ENCODE peak calls at places on chromosomes 4 and X, in four cellular contexts. X is sigmoid colon, R is stomach, M is H1. F is an unnamed sample.

GRCh38 chr4:142485452-142485851 is 360.6 kb downstream of the INPP4B start:
- DNase-seq in X (no peak), R (no peak), M (no peak), F (no peak)

GRCh38 chr4:87406462-87406861 is 15.5 kb upstream of the HSD17B11 start:
- DNase-seq in M (no peak), X (no peak), R (no peak), F (no peak)

GRCh38 chr4:54626113-54626512 is 31.6 kb upstream of the KIT start:
- DNase-seq in X (no peak), M (no peak), R (peak), F (no peak)

GRCh38 chr4:8368061-8368481 is 72.5 kb downstream of the ACOX3 start:
- DNase-seq in X (no peak), M (no peak), R (no peak), F (no peak)

GRCh38 chr4:22587253-22587652 is 71.4 kb upstream of the ADGRA3 start:
- DNase-seq in X (no peak), M (no peak), R (no peak), F (no peak)

GRCh38 chr4:94897023-94897422 is 139.3 kb downstream of the BMPR1B start:
- DNase-seq in M (no peak), X (no peak), R (no peak), F (no peak)

GRCh38 chr4:152462715-152463114 is 73.2 kb downstream of the FBXW7 start:
- DNase-seq in R (no peak), M (no peak), X (no peak), F (no peak)

GRCh38 chr4:99077177-99077576 is 11.4 kb downstream of the ADH5 start:
- DNase-seq in X (no peak), M (no peak), R (no peak), F (no peak)

GRCh38 chrX:111259559-111259958 is 10.7 kb downstream of the CAPN6 start:
- DNase-seq in R (no peak), M (no peak), X (no peak), F (no peak)

GRCh38 chrX:47499291-47499690 is 16.3 kb upstream of the ZNF41 start:
- DNase-seq in R (no peak), X (no peak), M (no peak), F (no peak)

GRCh38 chrX:33204889-33205288 is 6.5 kb downstream of the DMD start:
- DNase-seq in M (no peak), R (no peak), X (no peak), F (no peak)

GRCh38 chrX:3518870-3519269 is 172.4 kb upstream of the MXRA5 start:
- DNase-seq in X (peak), M (peak), R (peak), F (no peak)

GRCh38 chrX:118420462-118420861 is 74.6 kb downstream of the WDR44 start:
- DNase-seq in R (no peak), M (no peak), X (no peak), F (no peak)

GRCh38 chr4:27079056-27079455 is 218.4 kb downstream of the STIM2 start:
- DNase-seq in X (no peak), R (no peak), M (no peak), F (no peak)

GRCh38 chr4:23654791-23655190 is 235.1 kb downstream of the PPARGC1A start:
- DNase-seq in X (no peak), M (no peak), R (no peak), F (no peak)

GRCh38 chr4:89215736-89216135 is 91.9 kb downstream of the GPRIN3 start:
- DNase-seq in R (no peak), M (no peak), X (no peak), F (no peak)

GRCh38 chrX:152817082-152817744 is 13.3 kb downstream of the CETN2 start:
- DNase-seq in M (no peak), R (no peak), X (no peak), F (no peak)

GRCh38 chrX:111083101-111083500 is 12.9 kb upstream of the PAK3 start:
- DNase-seq in R (no peak), M (no peak), X (no peak), F (no peak)

GRCh38 chrX:134551365-134552095 is 91.6 kb downstream of the HPRT1 start:
- DNase-seq in R (no peak), M (no peak), X (no peak), F (no peak)

GRCh38 chr4:26074672-26075071 is 160.7 kb downstream of the SMIM20 start:
- DNase-seq in M (no peak), X (no peak), R (no peak), F (peak)

GRCh38 chrX:110795645-110796510 is at the start of gene CHRDL1:
- DNase-seq in M (no peak), X (peak), R (no peak), F (peak)

GRCh38 chr4:53855886-53856260 is 208.5 kb downstream of the CHIC2 start:
- DNase-seq in R (no peak), M (no peak), X (peak), F (no peak)

GRCh38 chr4:138035781-138036258 is 206.3 kb downstream of the SLC7A11 start:
- DNase-seq in R (no peak), M (no peak), X (no peak), F (no peak)

GRCh38 chrX:128436397-128437103 is 384.3 kb upstream of the ACTRT1 start:
- DNase-seq in R (no peak), M (no peak), X (no peak), F (no peak)

GRCh38 chrX:9913041-9913440 is 54.1 kb upstream of the CLDN34 start:
- DNase-seq in R (no peak), X (no peak), M (no peak), F (no peak)

GRCh38 chr4:181569553-181569952 is 673.6 kb upstream of the TENM3 start:
- DNase-seq in X (no peak), M (no peak), R (no peak), F (no peak)

GRCh38 chr4:141501931-141502330 is 134.5 kb upstream of the IL15 start:
- DNase-seq in R (no peak), M (no peak), X (no peak), F (no peak)

GRCh38 chr4:72194046-72194445 is 162.2 kb downstream of the NPFFR2 start:
- DNase-seq in M (no peak), X (no peak), R (no peak), F (no peak)

GRCh38 chr4:145954924-145955339 is 16.3 kb upstream of the ZNF827 start:
- DNase-seq in R (no peak), M (no peak), X (no peak), F (no peak)

GRCh38 chr4:61210186-61210939 is 10.2 kb downstream of the ADGRL3 start:
- DNase-seq in R (no peak), M (no peak), X (no peak), F (no peak)

GRCh38 chrX:51894697-51895336 is 1.4 kb downstream of the MAGED1 start:
- DNase-seq in X (peak), M (no peak), R (no peak), F (peak)

GRCh38 chr4:180058731-180059215 is 2184.4 kb upstream of the TENM3 start:
- DNase-seq in M (no peak), R (no peak), X (no peak), F (peak)

GRCh38 chrX:103774070-103774642 is 2.5 kb upstream of the PLP1 start:
- DNase-seq in M (no peak), X (no peak), R (no peak), F (no peak)

GRCh38 chr4:12724520-12724919 is 759.6 kb downstream of the RAB28 start:
- DNase-seq in R (no peak), X (no peak), M (no peak), F (no peak)

GRCh38 chr4:158259955-158260575 is 49.8 kb downstream of the TMEM144 start:
- DNase-seq in R (no peak), M (no peak), X (no peak), F (no peak)

GRCh38 chrX:7514871-7515599 is 327.9 kb upstream of the VCX start:
- DNase-seq in M (no peak), R (no peak), X (no peak), F (no peak)

DNA sequence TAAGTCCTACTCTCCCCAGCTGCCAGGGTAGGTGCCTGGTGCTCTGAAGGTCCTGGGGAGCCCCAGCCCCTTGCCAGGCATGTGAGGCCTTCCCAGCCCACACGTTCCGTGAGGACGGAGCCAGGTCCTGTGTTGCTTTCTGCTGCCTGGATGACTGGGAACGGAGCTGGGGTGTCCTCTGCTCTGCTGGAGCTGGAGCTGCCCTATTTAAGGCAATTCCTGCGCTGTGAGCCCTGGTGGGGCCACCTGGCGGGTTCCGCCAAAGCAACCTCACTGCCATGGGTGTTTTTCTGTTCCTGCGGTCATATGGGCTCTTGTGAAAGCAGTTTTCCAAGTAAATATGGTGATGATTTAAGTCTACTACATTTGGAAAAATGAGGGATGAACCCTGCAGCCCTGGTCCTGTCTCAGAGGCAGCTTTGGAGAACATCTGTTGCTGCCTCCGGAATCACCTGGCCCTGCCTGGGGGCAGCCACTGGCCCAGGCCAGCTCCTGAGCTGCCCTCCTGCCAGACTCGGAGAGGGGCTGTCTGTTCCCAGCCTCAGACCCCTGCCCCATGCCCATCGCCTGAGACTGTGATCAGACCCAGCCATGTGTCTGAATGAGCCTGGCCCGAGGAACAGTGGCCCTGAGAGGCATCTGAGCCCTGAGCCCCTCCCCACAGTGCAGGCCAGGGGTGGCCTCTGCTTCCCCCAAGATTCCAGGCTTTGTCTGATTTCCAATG is 33.2 kb downstream of the FGFRL1 start:
- DNase-seq in R (no peak), X (peak), M (no peak), F (peak)
- H3K4me3 ChIP-seq in R (no peak), X (no peak), M (no peak), F (no peak)

DNA sequence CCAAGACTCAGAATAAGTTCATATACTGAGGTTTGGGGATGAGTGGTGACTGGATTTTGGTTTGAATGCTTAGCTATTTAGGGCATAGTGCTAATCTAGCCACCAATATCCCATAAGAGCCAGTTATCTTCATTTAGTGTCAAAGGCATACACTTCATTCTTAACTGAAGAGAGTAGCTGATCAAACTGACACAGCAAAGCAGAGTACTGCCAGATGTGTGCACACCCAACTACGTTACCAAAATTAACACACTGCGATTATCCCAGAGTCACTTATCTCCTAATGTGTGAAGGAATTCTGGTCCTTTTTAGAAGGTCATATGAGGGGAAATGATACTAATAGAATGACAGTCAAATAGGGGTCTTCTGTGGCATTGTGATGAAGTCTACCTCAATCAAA is 10.3 kb downstream of the ANK2 start:
- DNase-seq in R (no peak), M (no peak), X (no peak), F (no peak)
- TF ChIP-seq POLR2AphosphoS5 in R (no peak), M (no peak), X (no peak), F (no peak)

DNA sequence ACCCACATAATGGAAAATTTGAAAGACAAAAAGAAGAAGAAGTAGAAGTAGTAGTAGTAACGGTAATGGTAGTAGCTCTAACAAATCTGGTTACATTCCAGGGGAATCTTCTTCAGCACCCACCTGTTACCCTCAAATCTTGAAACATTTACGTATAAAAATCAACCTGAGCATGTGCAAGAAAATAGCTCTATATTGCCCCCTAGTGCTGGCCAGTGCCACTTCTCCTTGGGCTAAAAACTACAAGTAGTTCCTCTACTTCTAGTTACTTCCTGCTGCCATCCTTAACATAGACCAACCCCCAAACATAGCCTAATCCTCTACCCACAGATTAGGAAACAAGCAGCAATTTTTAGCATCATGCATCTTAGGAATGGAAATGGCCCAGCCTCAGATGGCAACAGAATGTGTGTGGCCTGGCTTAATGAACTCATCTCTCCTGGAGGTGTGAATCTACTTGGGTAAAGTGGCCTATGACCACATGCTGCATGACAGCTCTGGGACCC is 3.1 kb downstream of the PDGFC start:
- DNase-seq in M (no peak), X (peak), R (peak), F (no peak)
- H3K4me3 ChIP-seq in M (no peak), X (peak), R (peak), F (no peak)

GRCh38 chr4:184234155-184234554 is 16.5 kb upstream of the ENPP6 start:
- DNase-seq in M (no peak), R (no peak), X (no peak), F (no peak)

GRCh38 chr4:184232975-184233374 is 15.3 kb upstream of the ENPP6 start:
- DNase-seq in R (no peak), X (no peak), M (no peak), F (no peak)

GRCh38 chr4:184231573-184231972 is 13.9 kb upstream of the ENPP6 start:
- DNase-seq in M (no peak), X (no peak), R (no peak), F (no peak)

GRCh38 chr4:184235526-184235925 is 17.9 kb upstream of the ENPP6 start:
- DNase-seq in M (no peak), R (no peak), X (no peak), F (no peak)

GRCh38 chr4:184232212-184232611 is 14.5 kb upstream of the ENPP6 start:
- DNase-seq in M (no peak), X (no peak), R (no peak), F (no peak)
- TF ChIP-seq POLR2AphosphoS5 in M (no peak), X (no peak), R (no peak), F (no peak)

GRCh38 chrX:40158036-40158706 is 60.4 kb upstream of the BCOR start:
- DNase-seq in M (no peak), X (no peak), R (no peak), F (no peak)
- H3K4me3 ChIP-seq in M (peak), X (peak), R (peak), F (peak)

DNA sequence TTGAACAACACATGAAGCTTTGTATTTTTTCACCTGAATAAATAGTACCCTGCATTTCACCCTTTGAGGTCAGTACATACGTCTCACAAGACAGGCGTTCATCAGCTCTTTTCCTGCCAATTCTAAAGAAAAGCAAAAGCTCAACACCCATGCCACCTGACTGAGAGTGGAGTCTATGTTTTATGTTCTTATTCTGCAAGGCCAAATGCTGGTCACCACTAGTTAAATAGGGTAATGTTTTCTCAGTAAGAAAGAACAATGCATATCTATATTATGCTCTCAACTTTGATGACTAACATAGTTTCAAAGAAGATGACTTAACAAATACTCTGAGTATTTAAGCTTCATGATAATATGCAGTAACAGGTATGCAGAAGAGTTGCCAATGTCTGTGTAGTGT is 336.3 kb upstream of the BMP3 start:
- DNase-seq in R (no peak), M (no peak), X (no peak), F (no peak)
- TF ChIP-seq POLR2AphosphoS5 in R (no peak), M (no peak), X (no peak), F (no peak)

DNA sequence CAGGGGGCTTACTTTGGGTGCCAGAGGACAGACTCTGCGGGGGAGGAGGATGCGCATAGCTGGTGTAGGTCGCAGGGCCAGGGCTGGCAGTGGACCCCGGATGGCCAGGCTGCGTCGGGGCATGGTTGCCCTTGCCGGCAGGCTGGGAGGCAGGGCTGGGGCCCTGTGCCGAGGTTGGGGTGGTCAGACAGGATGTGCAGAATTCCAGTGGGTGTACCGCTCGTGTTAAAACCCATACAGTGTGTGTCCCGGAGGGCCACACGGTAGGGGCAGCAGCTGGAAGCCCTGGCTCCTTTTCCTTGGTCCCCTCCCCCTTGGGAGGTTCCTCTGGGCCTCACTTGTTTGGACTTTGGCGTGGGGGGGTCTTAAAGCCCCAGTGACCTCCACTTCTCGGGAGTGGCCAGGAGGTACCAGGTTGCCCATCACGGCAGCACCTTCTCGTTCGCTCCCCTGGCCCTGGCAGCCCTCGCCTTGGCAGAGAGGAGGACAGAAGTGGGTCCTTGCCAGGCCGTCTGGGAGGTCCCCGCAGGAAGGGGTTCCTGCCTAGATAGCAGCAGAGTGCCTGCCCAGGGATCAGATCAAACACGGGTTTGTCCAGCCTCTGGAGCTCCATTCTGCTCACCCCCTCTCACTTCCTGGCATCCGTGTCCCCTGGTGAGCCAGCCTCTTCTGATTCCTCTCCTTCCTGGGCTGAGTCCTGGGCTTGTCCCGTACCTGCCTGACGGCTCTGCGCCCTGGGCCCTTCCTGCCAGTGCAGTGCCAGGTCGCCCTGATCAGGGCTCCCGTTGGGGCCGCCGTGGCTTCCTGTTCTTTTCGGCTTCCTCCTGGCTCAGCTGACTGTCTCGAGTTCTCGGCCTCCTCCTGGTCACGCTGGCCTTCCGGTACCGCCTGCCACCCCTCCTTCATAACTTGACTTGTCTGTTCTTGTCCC is 56.7 kb upstream of the HGFAC start:
- DNase-seq in X (peak), M (no peak), R (no peak), F (peak)
- H3K4me3 ChIP-seq in X (no peak), M (no peak), R (peak), F (peak)

GRCh38 chrX:154046262-154046771 is 26.6 kb upstream of the IRAK1 start:
- DNase-seq in R (no peak), X (peak), M (no peak), F (no peak)
- TF ChIP-seq POLR2AphosphoS5 in R (no peak), X (peak), M (no peak), F (no peak)

F was measured in upper lobe of left lung.